ENCODE peak calls at places on chromosome 22, in four cellular contexts. Q, X, W and D are unnamed samples.

GRCh38 chr22:39405346-39406085 is 5.9 kb downstream of the TAB1 start:
- DNase-seq in Q (no peak), X (no peak), W (no peak), D (no peak)

GRCh38 chr22:44192811-44193536 is 12.2 kb downstream of the PARVG start:
- DNase-seq in Q (no peak), X (no peak), W (no peak), D (no peak)

GRCh38 chr22:32810241-32811133 is 9.0 kb downstream of the TIMP3 start:
- DNase-seq in Q (no peak), X (peak), W (no peak), D (no peak)

GRCh38 chr22:36644333-36644757 is 59.2 kb downstream of the CACNG2 start:
- DNase-seq in Q (peak), X (peak), W (no peak), D (no peak)

GRCh38 chr22:41062146-41062545 is 30.2 kb upstream of the EP300 start:
- DNase-seq in Q (no peak), X (no peak), W (no peak), D (no peak)

GRCh38 chr22:24189249-24190158 is 8.2 kb downstream of the SUSD2 start:
- DNase-seq in Q (peak), X (peak), W (no peak), D (no peak)

GRCh38 chr22:40499187-40499753 is 128.9 kb downstream of the SGSM3 start:
- DNase-seq in Q (no peak), X (peak), W (no peak), D (no peak)

GRCh38 chr22:50542416-50542927 is 3.2 kb upstream of the KLHDC7B start:
- DNase-seq in Q (no peak), X (no peak), W (no peak), D (no peak)

GRCh38 chr22:25200967-25201366 is 1.3 kb downstream of the CRYBB3 start:
- DNase-seq in Q (no peak), X (no peak), W (no peak), D (no peak)

GRCh38 chr22:32788884-32789624 is 12.5 kb upstream of the TIMP3 start:
- DNase-seq in Q (no peak), X (no peak), W (no peak), D (no peak)

GRCh38 chr22:36417281-36417686 is 29.5 kb upstream of the MYH9 start:
- DNase-seq in Q (no peak), X (no peak), W (no peak), D (no peak)

GRCh38 chr22:24423519-24424000 is 3.8 kb upstream of the ADORA2A start:
- DNase-seq in Q (peak), X (peak), W (no peak), D (no peak)

GRCh38 chr22:44192098-44192810 is 11.5 kb downstream of the PARVG start:
- DNase-seq in Q (no peak), X (peak), W (no peak), D (no peak)

GRCh38 chr22:47437110-47437509 is 674.7 kb downstream of the TBC1D22A start:
- DNase-seq in Q (no peak), X (no peak), W (no peak), D (no peak)

GRCh38 chr22:43909708-43910107 is 13.9 kb upstream of the PNPLA3 start:
- DNase-seq in Q (no peak), X (no peak), W (no peak), D (no peak)

GRCh38 chr22:17832665-17833064 is 58.4 kb upstream of the BID start:
- DNase-seq in Q (no peak), X (no peak), W (no peak), D (no peak)

GRCh38 chr22:39244073-39244495 is 698 bp downstream of the PDGFB start:
- DNase-seq in Q (no peak), X (no peak), W (no peak), D (no peak)

GRCh38 chr22:46119729-46120419 is 30.5 kb upstream of the PPARA start:
- DNase-seq in Q (no peak), X (no peak), W (no peak), D (no peak)

GRCh38 chr22:22942511-22943329 is 55.1 kb downstream of the IGLL5 start:
- DNase-seq in Q (peak), X (peak), W (peak), D (peak)

GRCh38 chr22:50687829-50688228 is 15.2 kb downstream of the SHANK3 start:
- DNase-seq in Q (no peak), X (no peak), W (no peak), D (no peak)

GRCh38 chr22:28917747-28918543 is 34.6 kb downstream of the ZNRF3 start:
- DNase-seq in Q (peak), X (peak), W (peak), D (no peak)

GRCh38 chr22:49717322-49717919 is 110.3 kb downstream of the BRD1 start:
- DNase-seq in Q (no peak), X (peak), W (no peak), D (no peak)

GRCh38 chr22:19429950-19430889 is 1.3 kb downstream of the HIRA start:
- DNase-seq in Q (no peak), X (peak), W (no peak), D (peak)

GRCh38 chr22:46361861-46362220 is 26.3 kb downstream of the TRMU start:
- DNase-seq in Q (no peak), X (no peak), W (no peak), D (no peak)

GRCh38 chr22:24005201-24005600 is at the start of gene GSTT4:
- DNase-seq in Q (no peak), X (no peak), W (no peak), D (no peak)

GRCh38 chr22:44247346-44247745 is 65.4 kb downstream of the SHISAL1 start:
- DNase-seq in Q (no peak), X (no peak), W (no peak), D (no peak)

GRCh38 chr22:47166446-47167016 is 404.1 kb downstream of the TBC1D22A start:
- DNase-seq in Q (no peak), X (no peak), W (no peak), D (no peak)

GRCh38 chr22:42174062-42174461 is 43.5 kb upstream of the CYP2D6 start:
- DNase-seq in Q (no peak), X (no peak), W (no peak), D (no peak)

GRCh38 chr22:18965526-18966421 is 29.7 kb upstream of the PRODH start:
- DNase-seq in Q (no peak), X (no peak), W (no peak), D (no peak)

GRCh38 chr22:45418770-45419138 is 5.3 kb downstream of the RIBC2 start:
- DNase-seq in Q (no peak), X (no peak), W (no peak), D (no peak)

GRCh38 chr22:33779243-33779642 is 141.0 kb downstream of the LARGE1 start:
- DNase-seq in Q (no peak), X (no peak), W (no peak), D (no peak)

GRCh38 chr22:47192651-47193437 is 430.4 kb downstream of the TBC1D22A start:
- DNase-seq in Q (no peak), X (peak), W (no peak), D (no peak)

GRCh38 chr22:26322179-26322905 is 106.7 kb upstream of the ASPHD2 start:
- DNase-seq in Q (no peak), X (peak), W (no peak), D (no peak)